ENCODE peak calls at places on chromosomes 3 and 15, in seven cellular contexts. One of them, this sample, is unnamed.

GRCh38 chr3:115683773-115684172 is 60.5 kb downstream of the GAP43 start:
- DNase-seq in mucosa of descending colon: no peak
- DNase-seq in mammary epithelial cell: no peak
- DNase-seq in IMR-90: no peak
- DNase-seq in effector memory CD4-positive, alpha-beta T cell: no peak
- DNase-seq in SJSA1: no peak
- DNase-seq in right cardiac atrium: no peak
- DNase-seq in this sample: no peak

GRCh38 chr3:151276038-151277027 is 2.0 kb downstream of the P2RY14 start:
- DNase-seq in effector memory CD4-positive, alpha-beta T cell: peak; percentile 16
- DNase-seq in mammary epithelial cell: no peak
- DNase-seq in SJSA1: no peak
- DNase-seq in mucosa of descending colon: peak; percentile 24
- DNase-seq in IMR-90: no peak
- DNase-seq in right cardiac atrium: no peak
- DNase-seq in this sample: no peak

GRCh38 chr15:57726411-57726810 is 19.9 kb downstream of the POLR2M start:
- DNase-seq in effector memory CD4-positive, alpha-beta T cell: no peak
- DNase-seq in mammary epithelial cell: peak; percentile 17
- DNase-seq in right cardiac atrium: no peak
- DNase-seq in IMR-90: peak; percentile 53
- DNase-seq in mucosa of descending colon: no peak
- DNase-seq in SJSA1: no peak
- DNase-seq in this sample: no peak

GRCh38 chr3:150626148-150626930 is 23.2 kb downstream of the SELENOT start:
- DNase-seq in mammary epithelial cell: no peak
- DNase-seq in right cardiac atrium: no peak
- DNase-seq in IMR-90: no peak
- DNase-seq in mucosa of descending colon: no peak
- DNase-seq in effector memory CD4-positive, alpha-beta T cell: no peak
- DNase-seq in SJSA1: no peak
- DNase-seq in this sample: no peak

GRCh38 chr15:25415707-25416106 is 23.1 kb downstream of the UBE3A start:
- DNase-seq in right cardiac atrium: no peak
- DNase-seq in mucosa of descending colon: no peak
- DNase-seq in mammary epithelial cell: no peak
- DNase-seq in effector memory CD4-positive, alpha-beta T cell: no peak
- DNase-seq in IMR-90: no peak
- DNase-seq in SJSA1: no peak
- DNase-seq in this sample: no peak

GRCh38 chr15:69082041-69082502 is 67.6 kb downstream of the NOX5 start:
- DNase-seq in mucosa of descending colon: no peak
- DNase-seq in IMR-90: peak; percentile 83
- DNase-seq in mammary epithelial cell: peak; percentile 10
- DNase-seq in SJSA1: no peak
- DNase-seq in effector memory CD4-positive, alpha-beta T cell: no peak
- DNase-seq in right cardiac atrium: peak; percentile 58
- DNase-seq in this sample: no peak

GRCh38 chr3:101311676-101312075 is 8.7 kb downstream of the IMPG2 start:
- DNase-seq in IMR-90: no peak
- DNase-seq in effector memory CD4-positive, alpha-beta T cell: no peak
- DNase-seq in SJSA1: no peak
- DNase-seq in right cardiac atrium: no peak
- DNase-seq in mucosa of descending colon: no peak
- DNase-seq in mammary epithelial cell: no peak
- DNase-seq in this sample: no peak

GRCh38 chr3:104198136-104198535 is 1168.6 kb upstream of the ALCAM start:
- DNase-seq in IMR-90: no peak
- DNase-seq in right cardiac atrium: no peak
- DNase-seq in SJSA1: no peak
- DNase-seq in mucosa of descending colon: no peak
- DNase-seq in mammary epithelial cell: no peak
- DNase-seq in effector memory CD4-positive, alpha-beta T cell: no peak
- DNase-seq in this sample: no peak

GRCh38 chr15:60043744-60044435 is 39.8 kb downstream of the FOXB1 start:
- DNase-seq in IMR-90: no peak
- DNase-seq in effector memory CD4-positive, alpha-beta T cell: no peak
- DNase-seq in mammary epithelial cell: no peak
- DNase-seq in mucosa of descending colon: no peak
- DNase-seq in SJSA1: no peak
- DNase-seq in right cardiac atrium: no peak
- DNase-seq in this sample: no peak

GRCh38 chr3:9473496-9473895 is 76.1 kb downstream of the SETD5 start:
- DNase-seq in SJSA1: no peak
- DNase-seq in mammary epithelial cell: no peak
- DNase-seq in mucosa of descending colon: no peak
- DNase-seq in effector memory CD4-positive, alpha-beta T cell: no peak
- DNase-seq in right cardiac atrium: no peak
- DNase-seq in IMR-90: no peak
- DNase-seq in this sample: no peak

GRCh38 chr3:180855364-180855763 is 57.1 kb upstream of the FXR1 start:
- DNase-seq in effector memory CD4-positive, alpha-beta T cell: no peak
- DNase-seq in mucosa of descending colon: no peak
- DNase-seq in SJSA1: peak; percentile 9
- DNase-seq in IMR-90: no peak
- DNase-seq in right cardiac atrium: no peak
- DNase-seq in mammary epithelial cell: peak; percentile 6
- DNase-seq in this sample: peak; percentile 57

GRCh38 chr3:151501171-151501790 is 40.4 kb upstream of the IGSF10 start:
- DNase-seq in SJSA1: no peak
- DNase-seq in mammary epithelial cell: no peak
- DNase-seq in IMR-90: peak; percentile 3
- DNase-seq in right cardiac atrium: no peak
- DNase-seq in effector memory CD4-positive, alpha-beta T cell: no peak
- DNase-seq in mucosa of descending colon: no peak
- DNase-seq in this sample: no peak

GRCh38 chr15:31550211-31550848 is 223.7 kb downstream of the KLF13 start:
- DNase-seq in IMR-90: no peak
- DNase-seq in SJSA1: no peak
- DNase-seq in effector memory CD4-positive, alpha-beta T cell: no peak
- DNase-seq in right cardiac atrium: no peak
- DNase-seq in mammary epithelial cell: no peak
- DNase-seq in mucosa of descending colon: no peak
- DNase-seq in this sample: no peak

GRCh38 chr3:5037828-5038227 is 58.6 kb downstream of the BHLHE40 start:
- DNase-seq in right cardiac atrium: no peak
- DNase-seq in mammary epithelial cell: no peak
- DNase-seq in SJSA1: no peak
- DNase-seq in effector memory CD4-positive, alpha-beta T cell: no peak
- DNase-seq in mucosa of descending colon: no peak
- DNase-seq in IMR-90: no peak
- DNase-seq in this sample: no peak

GRCh38 chr15:90582553-90582952 is 52.8 kb downstream of the CRTC3 start:
- DNase-seq in right cardiac atrium: no peak
- DNase-seq in mammary epithelial cell: no peak
- DNase-seq in SJSA1: no peak
- DNase-seq in mucosa of descending colon: no peak
- DNase-seq in IMR-90: no peak
- DNase-seq in effector memory CD4-positive, alpha-beta T cell: no peak
- DNase-seq in this sample: no peak

GRCh38 chr15:67125589-67126502 is 60.4 kb downstream of the SMAD3 start:
- DNase-seq in effector memory CD4-positive, alpha-beta T cell: no peak
- DNase-seq in right cardiac atrium: peak; percentile 85
- DNase-seq in mucosa of descending colon: no peak
- DNase-seq in mammary epithelial cell: peak; percentile 93
- DNase-seq in IMR-90: peak; percentile 100
- DNase-seq in SJSA1: peak; percentile 88
- DNase-seq in this sample: no peak

GRCh38 chr3:79521221-79521848 is 246.5 kb downstream of the ROBO1 start:
- DNase-seq in IMR-90: peak; percentile 32
- DNase-seq in SJSA1: peak; percentile 9
- DNase-seq in mucosa of descending colon: peak; percentile 4
- DNase-seq in effector memory CD4-positive, alpha-beta T cell: no peak
- DNase-seq in right cardiac atrium: no peak
- DNase-seq in mammary epithelial cell: peak; percentile 24
- DNase-seq in this sample: peak; percentile 83

GRCh38 chr3:87320748-87321634 is 44.6 kb upstream of the POU1F1 start:
- DNase-seq in mammary epithelial cell: peak; percentile 25
- DNase-seq in effector memory CD4-positive, alpha-beta T cell: no peak
- DNase-seq in right cardiac atrium: no peak
- DNase-seq in SJSA1: no peak
- DNase-seq in mucosa of descending colon: no peak
- DNase-seq in IMR-90: no peak
- DNase-seq in this sample: no peak

GRCh38 chr3:59981377-59981776 is 931.6 kb upstream of the CFAP20DC start:
- DNase-seq in mucosa of descending colon: no peak
- DNase-seq in right cardiac atrium: no peak
- DNase-seq in SJSA1: no peak
- DNase-seq in IMR-90: no peak
- DNase-seq in mammary epithelial cell: no peak
- DNase-seq in effector memory CD4-positive, alpha-beta T cell: no peak
- DNase-seq in this sample: no peak

GRCh38 chr15:70094690-70095311 is 2.9 kb downstream of the TLE3 start:
- DNase-seq in SJSA1: peak; percentile 13
- DNase-seq in effector memory CD4-positive, alpha-beta T cell: no peak
- DNase-seq in IMR-90: no peak
- DNase-seq in mammary epithelial cell: no peak
- DNase-seq in mucosa of descending colon: no peak
- DNase-seq in right cardiac atrium: no peak
- DNase-seq in this sample: no peak

GRCh38 chr3:168952551-168952950 is 711.0 kb downstream of the MECOM start:
- DNase-seq in effector memory CD4-positive, alpha-beta T cell: no peak
- DNase-seq in right cardiac atrium: no peak
- DNase-seq in mammary epithelial cell: peak; percentile 37
- DNase-seq in SJSA1: no peak
- DNase-seq in mucosa of descending colon: no peak
- DNase-seq in IMR-90: peak; percentile 47
- DNase-seq in this sample: no peak

GRCh38 chr15:85785887-85786777 is 8.6 kb downstream of the KLHL25 start:
- DNase-seq in effector memory CD4-positive, alpha-beta T cell: no peak
- DNase-seq in mucosa of descending colon: peak; percentile 68
- DNase-seq in mammary epithelial cell: peak; percentile 71
- DNase-seq in SJSA1: peak; percentile 22
- DNase-seq in IMR-90: peak; percentile 58
- DNase-seq in right cardiac atrium: no peak
- DNase-seq in this sample: no peak

GRCh38 chr15:92803536-92803851 is 96.6 kb upstream of the CHD2 start:
- DNase-seq in effector memory CD4-positive, alpha-beta T cell: no peak
- DNase-seq in mucosa of descending colon: no peak
- DNase-seq in IMR-90: no peak
- DNase-seq in right cardiac atrium: no peak
- DNase-seq in mammary epithelial cell: no peak
- DNase-seq in SJSA1: no peak
- DNase-seq in this sample: no peak

GRCh38 chr15:92797168-92798052 is 102.7 kb upstream of the CHD2 start:
- DNase-seq in mammary epithelial cell: peak; percentile 66
- DNase-seq in right cardiac atrium: no peak
- DNase-seq in effector memory CD4-positive, alpha-beta T cell: no peak
- DNase-seq in SJSA1: peak; percentile 78
- DNase-seq in IMR-90: peak; percentile 81
- DNase-seq in mucosa of descending colon: peak; percentile 87
- DNase-seq in this sample: peak; percentile 93

GRCh38 chr15:92801774-92802464 is 98.2 kb upstream of the CHD2 start:
- DNase-seq in effector memory CD4-positive, alpha-beta T cell: no peak
- DNase-seq in mammary epithelial cell: peak; percentile 73
- DNase-seq in mucosa of descending colon: peak; percentile 48
- DNase-seq in SJSA1: peak; percentile 96
- DNase-seq in right cardiac atrium: peak; percentile 76
- DNase-seq in IMR-90: peak; percentile 94
- DNase-seq in this sample: no peak

GRCh38 chr15:92801412-92801773 is 98.7 kb upstream of the CHD2 start:
- DNase-seq in effector memory CD4-positive, alpha-beta T cell: no peak
- DNase-seq in IMR-90: peak; percentile 86
- DNase-seq in SJSA1: peak; percentile 95
- DNase-seq in mammary epithelial cell: peak; percentile 59
- DNase-seq in mucosa of descending colon: peak; percentile 43
- DNase-seq in right cardiac atrium: peak; percentile 24
- DNase-seq in this sample: no peak

GRCh38 chr15:92800013-92800412 is 100.1 kb upstream of the CHD2 start:
- DNase-seq in mucosa of descending colon: no peak
- DNase-seq in effector memory CD4-positive, alpha-beta T cell: no peak
- DNase-seq in mammary epithelial cell: no peak
- DNase-seq in IMR-90: no peak
- DNase-seq in SJSA1: no peak
- DNase-seq in right cardiac atrium: no peak
- DNase-seq in this sample: no peak
- H3K4me1 ChIP-seq in mucosa of descending colon: peaks cover 20% of the 10 kb centered on the region
- H3K4me1 ChIP-seq in effector memory CD4-positive, alpha-beta T cell: peaks cover 4% of the 10 kb centered on the region
- H3K4me1 ChIP-seq in mammary epithelial cell: peaks cover 33% of the 10 kb centered on the region
- H3K4me1 ChIP-seq in IMR-90: peaks cover 17% of the 10 kb centered on the region
- H3K4me1 ChIP-seq in SJSA1: peaks cover 40% of the 10 kb centered on the region
- H3K4me1 ChIP-seq in right cardiac atrium: peaks cover 5% of the 10 kb centered on the region
- H3K4me1 ChIP-seq in this sample: peaks cover 5% of the 10 kb centered on the region

GRCh38 chr3:56783644-56784451 is 17.9 kb downstream of the ARHGEF3 start:
- DNase-seq in effector memory CD4-positive, alpha-beta T cell: peak; percentile 64
- DNase-seq in mammary epithelial cell: peak; percentile 95
- DNase-seq in SJSA1: peak; percentile 40
- DNase-seq in IMR-90: peak; percentile 74
- DNase-seq in mucosa of descending colon: peak; percentile 79
- DNase-seq in right cardiac atrium: peak; percentile 42
- DNase-seq in this sample: peak; percentile 67
- H3K4me1 ChIP-seq in effector memory CD4-positive, alpha-beta T cell: peaks cover 91% of the 10 kb centered on the region
- H3K4me1 ChIP-seq in mammary epithelial cell: peaks cover 46% of the 10 kb centered on the region
- H3K4me1 ChIP-seq in SJSA1: peaks cover 5% of the 10 kb centered on the region
- H3K4me1 ChIP-seq in IMR-90: peaks cover 12% of the 10 kb centered on the region
- H3K4me1 ChIP-seq in mucosa of descending colon: peaks cover 25% of the 10 kb centered on the region
- H3K4me1 ChIP-seq in right cardiac atrium: peaks cover 20% of the 10 kb centered on the region
- H3K4me1 ChIP-seq in this sample: peaks cover 13% of the 10 kb centered on the region

DNA sequence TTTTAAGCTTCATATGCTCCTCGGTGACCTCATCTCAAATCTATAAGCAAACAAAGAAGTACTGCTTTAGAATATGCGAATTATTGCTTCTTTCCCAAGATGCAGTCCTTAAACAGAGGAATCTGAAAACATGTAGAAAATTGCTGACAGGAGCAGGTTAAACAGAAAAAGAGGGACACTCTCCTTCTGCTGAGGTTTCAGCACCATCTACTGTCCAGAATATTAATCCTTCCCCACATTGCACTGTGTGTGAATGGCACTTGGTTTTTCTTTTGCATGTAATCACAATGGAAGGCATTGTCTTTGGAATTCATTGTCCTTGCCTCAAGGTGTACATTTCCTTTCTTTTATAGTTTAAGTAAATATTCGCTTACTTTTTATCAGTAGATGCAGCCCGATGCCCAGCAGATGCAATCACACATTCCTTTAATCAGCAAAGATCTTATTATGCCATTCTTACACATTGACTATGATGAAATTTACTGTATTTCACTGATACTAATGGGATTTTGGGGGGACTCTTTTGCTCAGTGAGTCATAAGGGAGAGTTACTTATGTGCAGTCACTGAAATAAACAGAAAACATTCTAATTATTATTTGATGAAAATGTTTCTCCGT is 94.6 kb downstream of the IL5RA start:
- DNase-seq in SJSA1: no peak
- DNase-seq in IMR-90: peak; percentile 23
- DNase-seq in mucosa of descending colon: peak; percentile 35
- DNase-seq in effector memory CD4-positive, alpha-beta T cell: no peak
- DNase-seq in right cardiac atrium: no peak
- DNase-seq in mammary epithelial cell: peak; percentile 4
- DNase-seq in this sample: peak; percentile 66
- H3K4me1 ChIP-seq in SJSA1: no peaks in the 10 kb centered on the region
- H3K4me1 ChIP-seq in IMR-90: no peaks in the 10 kb centered on the region
- H3K4me1 ChIP-seq in mucosa of descending colon: no peaks in the 10 kb centered on the region
- H3K4me1 ChIP-seq in effector memory CD4-positive, alpha-beta T cell: no peaks in the 10 kb centered on the region
- H3K4me1 ChIP-seq in right cardiac atrium: no peaks in the 10 kb centered on the region
- H3K4me1 ChIP-seq in mammary epithelial cell: no peaks in the 10 kb centered on the region
- H3K4me1 ChIP-seq in this sample: peaks cover 6% of the 10 kb centered on the region

DNA sequence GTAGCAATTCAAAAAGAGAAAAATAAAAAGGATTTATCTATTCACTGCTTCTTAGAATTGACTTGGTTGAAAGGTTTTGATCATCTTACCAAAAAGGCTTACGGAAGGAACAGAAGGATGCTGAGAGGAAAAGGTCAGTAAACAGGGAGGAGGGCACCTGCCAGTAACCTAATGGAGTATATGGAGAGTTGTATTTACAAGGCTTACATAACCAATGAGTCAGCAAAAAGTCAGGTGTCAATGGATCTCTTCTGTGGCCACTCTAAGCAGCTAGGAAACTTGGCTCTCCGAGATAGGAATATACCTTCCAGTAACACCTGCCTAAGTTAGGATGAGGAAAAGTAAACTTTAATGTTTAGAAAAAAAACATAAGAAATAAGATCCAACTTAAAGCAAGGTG is 80.5 kb upstream of the PLXND1 start:
- DNase-seq in right cardiac atrium: no peak
- DNase-seq in SJSA1: no peak
- DNase-seq in effector memory CD4-positive, alpha-beta T cell: no peak
- DNase-seq in mucosa of descending colon: no peak
- DNase-seq in mammary epithelial cell: no peak
- DNase-seq in IMR-90: no peak
- DNase-seq in this sample: no peak
- H3K4me1 ChIP-seq in right cardiac atrium: no peaks in the 10 kb centered on the region
- H3K4me1 ChIP-seq in SJSA1: peaks cover 7% of the 10 kb centered on the region
- H3K4me1 ChIP-seq in effector memory CD4-positive, alpha-beta T cell: no peaks in the 10 kb centered on the region
- H3K4me1 ChIP-seq in mucosa of descending colon: no peaks in the 10 kb centered on the region
- H3K4me1 ChIP-seq in mammary epithelial cell: peaks cover 12% of the 10 kb centered on the region
- H3K4me1 ChIP-seq in IMR-90: peaks cover 5% of the 10 kb centered on the region
- H3K4me1 ChIP-seq in this sample: peaks cover 65% of the 10 kb centered on the region